ENCODE peak calls at places on chromosomes 3 and 15, in four cellular contexts. V is iris pigment epithelial cell, U is EH, G is HEK293T. W is an unnamed sample.
A peak's percentile ranks its signal among the peaks of the same experiment; 100 is the strongest.

GRCh38 chr15:35349916-35350315 is 196.0 kb downstream of the DPH6 start:
- DNase-seq in V (no peak), G (no peak), U (peak; percentile 55), W (no peak)

GRCh38 chr3:7779331-7779730 is 722.3 kb upstream of the LMCD1 start:
- DNase-seq in V (peak; percentile 7), G (no peak), U (no peak), W (no peak)

GRCh38 chr3:116423365-116423764 is 21.9 kb downstream of the LSAMP start:
- DNase-seq in V (no peak), U (no peak), G (no peak), W (no peak)

GRCh38 chr3:137205394-137206060 is 247.7 kb downstream of the IL20RB start:
- DNase-seq in G (no peak), U (peak; percentile 2), V (peak; percentile 1), W (no peak)

GRCh38 chr15:69434236-69434635 is 18.4 kb upstream of the RPLP1 start:
- DNase-seq in V (peak; percentile 48), G (no peak), U (peak; percentile 58), W (no peak)

GRCh38 chr3:15064299-15064834 is 748 bp downstream of the MRPS25 start:
- DNase-seq in G (no peak), V (peak; percentile 47), U (peak; percentile 44), W (peak; percentile 35)

GRCh38 chr15:40823572-40824343 is 4.8 kb downstream of the PPP1R14D start:
- DNase-seq in V (no peak), U (no peak), G (no peak), W (no peak)

GRCh38 chr3:193560870-193561269 is 6.2 kb upstream of the ATP13A4 start:
- DNase-seq in G (no peak), V (no peak), U (no peak), W (no peak)

GRCh38 chr15:99454941-99455795 is 110.6 kb upstream of the MEF2A start:
- DNase-seq in V (peak; percentile 95), U (peak; percentile 98), G (no peak), W (peak; percentile 98)

GRCh38 chr3:129597792-129598381 is 8.6 kb downstream of the PLXND1 start:
- DNase-seq in U (peak; percentile 88), G (no peak), V (peak; percentile 37), W (peak; percentile 65)

GRCh38 chr3:94225176-94225742 is 162.4 kb downstream of the NSUN3 start:
- DNase-seq in G (no peak), U (peak; percentile 6), V (no peak), W (peak; percentile 3)

GRCh38 chr15:93524432-93524831 is 435.4 kb upstream of the RGMA start:
- DNase-seq in V (no peak), U (no peak), G (no peak), W (no peak)

GRCh38 chr3:37743974-37744373 is 117.7 kb upstream of the CTDSPL start:
- DNase-seq in U (no peak), G (no peak), V (no peak), W (no peak)

GRCh38 chr3:42214064-42214463 is 51.9 kb downstream of the CCK start:
- DNase-seq in U (no peak), V (no peak), G (no peak), W (no peak)

W was measured in RPMI7951.